ENCODE peak calls at places on chromosomes 2 and 18, in nine cellular contexts. U is body of pancreas; P is pancreas; G is lower lobe of right lung; R is SK-N-SH; A is esophagus muscularis mucosa; I is astrocyte of the cerebellum; N is CD4-positive, alpha-beta T cell; K is fibroblast of pulmonary artery. D is an unnamed sample.
A peak's percentile ranks its signal among the peaks of the same experiment; 100 is the strongest.

GRCh38 chr2:232214053-232214452 is 164.5 kb upstream of the ALPP start:
- DNase-seq in G (no peak), N (no peak), K (no peak), A (no peak), R (no peak), P (no peak), U (no peak), I (no peak), D (no peak)

GRCh38 chr18:31049189-31049588 is 6.6 kb upstream of the DSC3 start:
- DNase-seq in I (no peak), K (peak; percentile 33), U (no peak), G (no peak), N (no peak), P (no peak), R (no peak), A (no peak), D (no peak)

GRCh38 chr2:146821836-146822316 is 1023.0 kb upstream of the ACVR2A start:
- DNase-seq in G (no peak), I (peak; percentile 61), N (no peak), A (no peak), P (no peak), R (no peak), U (no peak), K (peak; percentile 60), D (no peak)

GRCh38 chr18:3693385-3693784 is 243.4 kb downstream of the TGIF1 start:
- DNase-seq in N (no peak), A (no peak), K (no peak), R (no peak), P (no peak), U (no peak), I (no peak), G (no peak), D (no peak)

GRCh38 chr18:55861266-55861665 is 273.3 kb upstream of the TCF4 start:
- DNase-seq in P (no peak), U (peak; percentile 27), G (no peak), N (no peak), A (no peak), I (no peak), R (no peak), K (peak; percentile 76), D (no peak)

GRCh38 chr2:201996006-201996405 is 37.6 kb upstream of the FZD7 start:
- DNase-seq in N (no peak), K (no peak), G (no peak), P (no peak), R (no peak), U (peak; percentile 32), I (no peak), A (no peak), D (no peak)

GRCh38 chr2:95023222-95023597 is 2.3 kb upstream of the MAL start:
- DNase-seq in G (no peak), A (no peak), K (no peak), N (peak; percentile 40), P (no peak), I (no peak), R (no peak), U (peak; percentile 26), D (no peak)

GRCh38 chr2:219426068-219426443 is 7.9 kb downstream of the DES start:
- DNase-seq in K (no peak), I (no peak), P (no peak), A (no peak), R (no peak), U (no peak), N (no peak), G (no peak), D (no peak)

GRCh38 chr18:74331404-74331803 is 15.8 kb downstream of the C18orf63 start:
- DNase-seq in K (peak; percentile 74), N (no peak), R (peak; percentile 33), U (no peak), I (no peak), A (no peak), G (no peak), P (no peak), D (no peak)

GRCh38 chr18:66143029-66143428 is 392.2 kb downstream of the CDH7 start:
- DNase-seq in K (no peak), N (no peak), U (no peak), I (no peak), G (no peak), R (no peak), P (no peak), A (no peak), D (no peak)

GRCh38 chr18:78728301-78729098 is 251.1 kb upstream of the SALL3 start:
- DNase-seq in R (no peak), N (no peak), A (no peak), I (no peak), G (no peak), P (no peak), U (no peak), K (no peak), D (peak; percentile 72)

GRCh38 chr2:98704499-98705332 is 26.2 kb downstream of the MGAT4A start:
- DNase-seq in K (no peak), U (peak; percentile 82), R (no peak), P (no peak), A (no peak), N (no peak), I (no peak), G (no peak), D (no peak)

GRCh38 chr2:25878361-25879132 is at the start of gene ASXL2:
- DNase-seq in R (peak; percentile 99), K (peak; percentile 97), I (peak; percentile 89), N (peak; percentile 95), G (peak; percentile 99), A (peak; percentile 99), P (peak; percentile 98), U (peak; percentile 99), D (peak; percentile 99)
- TF ChIP-seq CTCF in R (peak; percentile 7), K (no peak), I (peak; percentile 8), N (no peak), G (no peak), A (no peak), P (no peak), U (peak; percentile 29), D (peak; percentile 14)

GRCh38 chr2:44962176-44962695 is 20.7 kb downstream of the SIX3 start:
- DNase-seq in R (no peak), K (no peak), N (no peak), I (no peak), A (no peak), G (no peak), U (no peak), P (no peak), D (no peak)

GRCh38 chr2:44967056-44967455 is 25.6 kb downstream of the SIX3 start:
- DNase-seq in U (no peak), P (no peak), G (no peak), N (no peak), A (no peak), R (no peak), I (no peak), K (no peak), D (no peak)

GRCh38 chr2:44965684-44966083 is 24.2 kb downstream of the SIX3 start:
- DNase-seq in G (no peak), A (no peak), P (no peak), I (no peak), N (no peak), U (no peak), R (no peak), K (no peak), D (no peak)

GRCh38 chr2:44960871-44961270 is 19.4 kb downstream of the SIX3 start:
- DNase-seq in G (no peak), K (no peak), A (no peak), N (no peak), I (no peak), R (no peak), U (no peak), P (no peak), D (no peak)

GRCh38 chr2:44964704-44965343 is 23.3 kb downstream of the SIX3 start:
- DNase-seq in A (no peak), R (peak; percentile 76), I (no peak), K (no peak), P (no peak), G (no peak), N (no peak), U (no peak), D (no peak)
- TF ChIP-seq CTCF in A (no peak), R (no peak), I (no peak), K (no peak), P (no peak), G (no peak), N (no peak), U (no peak), D (peak; percentile 29)

GRCh38 chr2:187656123-187656522 is 101.9 kb upstream of the TFPI start:
- DNase-seq in R (no peak), P (no peak), K (no peak), N (no peak), U (no peak), I (no peak), A (no peak), G (no peak), D (no peak)

GRCh38 chr2:187655001-187655400 is 100.8 kb upstream of the TFPI start:
- DNase-seq in U (no peak), I (no peak), A (no peak), G (no peak), P (no peak), R (no peak), N (no peak), K (no peak), D (no peak)

GRCh38 chr2:187654535-187654934 is 100.3 kb upstream of the TFPI start:
- DNase-seq in N (no peak), K (no peak), G (no peak), A (no peak), R (no peak), P (peak; percentile 27), I (no peak), U (peak; percentile 40), D (no peak)

DNA sequence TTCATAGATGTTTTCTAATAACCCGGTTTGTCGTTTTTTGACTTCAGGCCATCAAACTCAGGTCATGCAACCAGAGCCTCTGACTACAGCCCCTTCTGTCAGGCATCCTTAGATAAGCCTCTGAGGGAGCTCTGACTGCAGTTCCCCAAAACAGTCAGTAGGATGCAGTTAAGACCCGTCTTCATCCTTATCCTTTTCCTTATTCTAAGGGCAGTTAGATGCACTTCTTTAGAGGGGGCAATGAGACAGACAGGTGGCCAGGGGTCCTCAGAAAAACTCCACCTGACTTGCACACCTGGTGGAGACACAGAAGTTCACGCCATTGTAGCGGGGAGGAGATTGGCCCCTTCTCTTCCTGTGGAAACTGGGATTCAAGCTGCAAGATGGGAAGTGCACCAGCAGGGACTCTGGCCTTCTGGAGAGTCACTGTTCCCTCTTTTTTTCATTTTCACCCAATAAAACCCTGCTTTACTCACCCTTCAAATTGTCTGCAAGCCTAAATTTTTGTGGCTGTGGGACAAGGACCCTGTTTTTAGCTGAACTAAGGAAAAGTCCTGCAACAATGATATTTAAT is 104.8 kb upstream of the TFPI start:
- DNase-seq in N (no peak), G (no peak), U (peak; percentile 14), A (no peak), P (no peak), I (peak; percentile 4), R (peak; percentile 11), K (peak; percentile 51), D (no peak)
- TF ChIP-seq CTCF in N (no peak), G (peak; percentile 22), U (peak; percentile 12), A (no peak), P (no peak), I (peak; percentile 55), R (peak; percentile 43), K (peak; percentile 54), D (peak; percentile 50)

DNA sequence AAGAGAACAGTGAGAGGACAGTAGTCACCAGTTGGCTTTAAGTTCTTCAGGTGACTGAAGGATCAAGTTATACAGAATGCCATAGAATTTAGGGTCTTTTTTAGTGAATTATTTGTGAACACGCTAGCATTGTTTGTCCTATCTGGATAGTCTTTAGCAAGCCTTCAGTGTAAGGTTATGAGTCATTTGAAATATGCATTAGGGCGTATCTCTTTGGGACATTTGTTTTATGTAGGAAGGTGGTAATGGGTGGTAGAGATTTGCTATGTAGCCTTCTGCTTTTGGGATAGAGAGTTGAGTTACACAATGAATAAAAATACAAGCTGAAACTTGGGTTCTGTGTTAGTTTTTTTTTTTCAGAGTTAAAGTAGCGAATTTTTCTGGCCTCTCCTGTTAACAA is 13.0 kb downstream of the ACTR2 start:
- DNase-seq in R (no peak), K (peak; percentile 29), I (no peak), U (no peak), G (no peak), A (no peak), N (no peak), P (no peak), D (no peak)
- TF ChIP-seq CTCF in R (no peak), K (no peak), I (no peak), U (no peak), G (no peak), A (no peak), N (no peak), P (no peak), D (no peak)

D was measured in osteocyte.